ENCODE peak calls at places on chromosomes 5 and 9, in five cellular contexts. V is H9, B is fibroblast of lung, K is HepG2, I is astrocyte. O is an unnamed sample. For H3K27me3, the result is how much of the 10 kb centered on the place peaks cover.

GRCh38 chr5:81878333-81878732 is 93.5 kb upstream of the ATG10 start:
- DNase-seq in K (no peak), B (no peak), V (no peak), I (no peak), O (no peak)

GRCh38 chr9:35060548-35061207 is 11.7 kb downstream of the VCP start:
- DNase-seq in K (no peak), B (no peak), I (no peak), V (no peak), O (no peak)

GRCh38 chr9:18851069-18851468 is 181.9 kb downstream of the SAXO1 start:
- DNase-seq in I (no peak), B (no peak), K (no peak), V (no peak), O (no peak)

GRCh38 chr5:16049766-16050165 is 129.8 kb downstream of the MARCHF11 start:
- DNase-seq in V (no peak), B (no peak), K (no peak), I (peak), O (no peak)

GRCh38 chr9:134227451-134228411 is 63.4 kb upstream of the RNU6ATAC start:
- DNase-seq in K (no peak), B (no peak), V (no peak), I (no peak), O (no peak)

GRCh38 chr5:14168793-14169262 is 25.7 kb downstream of the TRIO start:
- DNase-seq in I (no peak), B (no peak), V (no peak), K (peak), O (no peak)

GRCh38 chr5:153525536-153525935 is 35.1 kb downstream of the GRIA1 start:
- DNase-seq in I (peak), K (no peak), V (no peak), B (no peak), O (no peak)

GRCh38 chr9:107905313-107906027 is 415.9 kb upstream of the KLF4 start:
- DNase-seq in B (peak), K (no peak), V (no peak), I (no peak), O (no peak)

GRCh38 chr5:31502506-31502905 is 29.4 kb downstream of the DROSHA start:
- DNase-seq in V (no peak), B (peak), K (no peak), I (no peak), O (no peak)

GRCh38 chr5:132777209-132778069 is at the start of gene SEPTIN8:
- DNase-seq in K (no peak), I (no peak), B (peak), V (peak), O (no peak)

GRCh38 chr5:17928571-17928970 is 294.3 kb downstream of the TAF11L14 start:
- DNase-seq in I (no peak), B (no peak), K (no peak), V (no peak), O (peak)

GRCh38 chr5:96683392-96683791 is 21.2 kb downstream of the CAST start:
- DNase-seq in V (no peak), K (no peak), I (no peak), B (no peak), O (no peak)

GRCh38 chr5:91110709-91111108 is 272.4 kb downstream of the ARRDC3 start:
- DNase-seq in V (no peak), B (peak), K (no peak), I (no peak), O (no peak)

GRCh38 chr5:54739371-54739770 is 221.8 kb downstream of the SNX18 start:
- DNase-seq in B (no peak), V (no peak), I (no peak), K (no peak), O (no peak)

GRCh38 chr9:131407717-131408195 is 13.9 kb downstream of the PRRC2B start:
- DNase-seq in K (peak), I (no peak), V (peak), B (no peak), O (no peak)

GRCh38 chr9:99023831-99024230 is 80.1 kb downstream of the COL15A1 start:
- DNase-seq in K (no peak), V (no peak), I (no peak), B (peak), O (no peak)

GRCh38 chr9:113011911-113012381 is at the start of gene ZNF883:
- DNase-seq in B (peak), I (peak), K (peak), V (peak), O (no peak)

GRCh38 chr5:52457808-52458207 is 329.9 kb upstream of the ITGA1 start:
- DNase-seq in B (no peak), I (no peak), K (no peak), V (no peak), O (no peak)

GRCh38 chr9:131954299-131954698 is 125.4 kb downstream of the MED27 start:
- DNase-seq in V (no peak), K (no peak), I (no peak), B (no peak), O (no peak)

GRCh38 chr9:88742483-88742882 is 207.5 kb downstream of the NXNL2 start:
- DNase-seq in B (peak), V (no peak), K (no peak), I (peak), O (no peak)

GRCh38 chr5:181133610-181134231 is 2.8 kb upstream of the OR2V1 start:
- DNase-seq in B (peak), I (peak), K (peak), V (no peak), O (peak)

GRCh38 chr5:120375248-120375647 is 88.9 kb upstream of the PRR16 start:
- DNase-seq in V (no peak), K (no peak), B (no peak), I (peak), O (no peak)

GRCh38 chr9:89179535-89179919 is 909 bp upstream of the SHC3 start:
- DNase-seq in V (no peak), K (no peak), I (peak), B (peak), O (no peak)

GRCh38 chr5:149429839-149430721 is 51.0 kb upstream of the IL17B start:
- DNase-seq in I (no peak), V (peak), K (peak), B (peak), O (no peak)

GRCh38 chr5:163434410-163434866 is 3.0 kb upstream of the CCNG1 start:
- DNase-seq in B (no peak), K (no peak), V (no peak), I (peak), O (peak)

GRCh38 chr9:69083321-69083720 is 47.8 kb downstream of the FXN start:
- DNase-seq in K (no peak), V (no peak), B (no peak), I (no peak), O (no peak)

GRCh38 chr5:147835386-147835798 is 3.9 kb upstream of the SPINK1 start:
- DNase-seq in V (no peak), I (peak), B (peak), K (peak), O (no peak)

GRCh38 chr5:190366-191035 is 794 bp upstream of the LRRC14B start:
- DNase-seq in B (no peak), I (no peak), K (no peak), V (no peak), O (no peak)

DNA sequence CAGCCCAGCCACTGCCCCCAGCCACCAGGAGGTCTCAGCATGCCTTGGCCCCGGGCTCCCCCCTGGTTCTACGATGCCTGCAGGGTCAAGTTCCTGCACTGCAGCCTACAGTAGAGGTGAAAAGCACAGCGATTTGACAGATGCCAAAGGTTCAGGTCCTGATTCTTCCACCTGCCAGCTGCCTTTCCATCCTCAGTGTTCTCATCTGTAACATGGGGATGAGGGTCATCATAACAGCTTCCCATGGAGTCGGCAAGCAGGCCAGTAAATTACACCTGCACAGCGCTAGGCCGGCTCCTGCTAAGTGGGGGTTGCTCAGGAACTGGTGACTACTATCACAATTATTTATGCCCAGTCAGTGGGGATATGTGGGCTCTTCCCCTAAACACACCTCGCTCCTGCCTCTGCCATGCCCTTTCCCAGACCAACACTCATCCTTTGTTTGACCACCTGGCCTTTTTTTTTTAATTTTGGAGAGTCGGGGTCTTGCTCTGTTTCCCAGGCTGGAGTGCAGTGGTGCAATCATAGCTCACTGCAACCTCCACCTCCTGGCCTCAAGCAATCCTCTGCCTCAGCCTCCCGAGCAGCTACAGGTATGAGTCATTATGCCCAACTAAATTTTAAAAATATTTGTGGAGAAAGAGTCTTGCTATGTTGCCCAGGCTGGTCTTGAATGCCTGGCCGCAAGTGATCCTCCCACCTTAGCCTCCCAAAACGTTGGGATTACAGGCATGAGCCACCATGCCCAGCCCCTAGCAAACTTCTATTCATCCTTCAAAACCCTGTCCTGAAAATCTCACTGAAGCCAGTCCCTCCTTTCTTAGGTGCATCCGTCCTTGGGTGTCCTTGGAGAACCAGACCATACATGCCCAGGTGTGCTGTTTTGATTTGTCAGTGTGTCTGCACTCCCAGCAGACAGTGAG is 6.4 kb downstream of the ENG start:
- DNase-seq in B (no peak), V (no peak), K (no peak), I (no peak), O (no peak)
- H3K4me2 ChIP-seq in B (peak), V (no peak), K (peak), I (no peak), O (no peak)

DNA sequence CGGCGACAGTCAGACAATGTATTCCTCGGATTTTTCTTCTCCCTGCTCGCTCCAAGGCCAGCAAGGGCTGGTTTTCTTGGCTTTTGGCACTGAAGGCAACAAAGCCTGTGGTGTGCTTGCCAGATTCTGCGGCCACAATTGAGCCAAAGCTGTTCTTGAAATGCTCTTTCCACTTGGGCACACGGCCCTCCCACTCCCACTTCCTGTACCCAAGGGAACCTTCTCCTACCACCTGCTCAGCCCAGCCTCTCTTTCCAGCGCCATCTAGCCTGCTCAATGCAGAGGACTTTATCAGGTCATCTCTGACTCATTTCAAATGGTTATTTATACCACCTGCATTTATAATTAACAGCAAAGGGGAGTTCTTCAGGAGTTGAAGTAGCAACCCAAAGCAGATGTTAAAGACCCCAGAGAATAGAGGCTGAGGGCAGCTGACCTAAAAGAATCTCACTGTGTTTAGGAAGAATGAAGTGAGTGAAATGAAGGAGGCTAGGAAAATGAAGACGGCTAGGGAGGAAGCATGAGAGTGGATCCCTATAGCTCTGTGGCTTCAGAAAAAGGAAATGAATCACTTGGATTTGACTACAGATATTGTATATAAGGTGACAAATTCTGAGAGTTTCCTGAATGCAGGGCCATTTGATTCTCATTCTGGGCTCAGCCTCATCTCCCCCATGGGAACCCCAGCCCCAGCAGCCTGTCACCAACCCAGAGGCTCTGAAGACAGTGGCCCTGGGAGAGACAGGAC is 439.0 kb downstream of the ENC1 start:
- DNase-seq in K (no peak), V (no peak), I (peak), B (no peak), O (no peak)
- H3K9ac ChIP-seq in K (no peak), V (no peak), I (no peak), B (no peak), O (no peak)

GRCh38 chr5:43851741-43852140 is 248.8 kb downstream of the NNT start:
- DNase-seq in V (no peak), I (no peak), K (no peak), B (peak), O (no peak)
- H3K27me3 ChIP-seq in V (under half), I (under half), K (under half), B (under half), O (under half)

GRCh38 chr5:140725799-140726471 is 25.7 kb downstream of the ZMAT2 start:
- DNase-seq in K (peak), I (peak), V (peak), B (peak), O (peak)
- H3K4me2 ChIP-seq in K (peak), I (peak), V (peak), B (peak), O (peak)

GRCh38 chr9:4097490-4097889 is 202.4 kb downstream of the GLIS3 start:
- DNase-seq in B (no peak), K (no peak), I (peak), V (no peak), O (no peak)
- H3K9ac ChIP-seq in B (no peak), K (no peak), I (no peak), V (no peak), O (no peak)

GRCh38 chr5:159097461-159098284 is 2.0 kb downstream of the EBF1 start:
- DNase-seq in V (peak), B (peak), K (no peak), I (peak), O (no peak)

GRCh38 chr5:159095882-159096554 is 3.7 kb downstream of the EBF1 start:
- DNase-seq in I (no peak), B (no peak), V (peak), K (no peak), O (no peak)

GRCh38 chr5:159098285-159099048 is 1.2 kb downstream of the EBF1 start:
- DNase-seq in K (no peak), B (no peak), I (no peak), V (no peak), O (no peak)

GRCh38 chr5:159095218-159095617 is 4.5 kb downstream of the EBF1 start:
- DNase-seq in V (peak), K (no peak), I (no peak), B (no peak), O (no peak)

DNA sequence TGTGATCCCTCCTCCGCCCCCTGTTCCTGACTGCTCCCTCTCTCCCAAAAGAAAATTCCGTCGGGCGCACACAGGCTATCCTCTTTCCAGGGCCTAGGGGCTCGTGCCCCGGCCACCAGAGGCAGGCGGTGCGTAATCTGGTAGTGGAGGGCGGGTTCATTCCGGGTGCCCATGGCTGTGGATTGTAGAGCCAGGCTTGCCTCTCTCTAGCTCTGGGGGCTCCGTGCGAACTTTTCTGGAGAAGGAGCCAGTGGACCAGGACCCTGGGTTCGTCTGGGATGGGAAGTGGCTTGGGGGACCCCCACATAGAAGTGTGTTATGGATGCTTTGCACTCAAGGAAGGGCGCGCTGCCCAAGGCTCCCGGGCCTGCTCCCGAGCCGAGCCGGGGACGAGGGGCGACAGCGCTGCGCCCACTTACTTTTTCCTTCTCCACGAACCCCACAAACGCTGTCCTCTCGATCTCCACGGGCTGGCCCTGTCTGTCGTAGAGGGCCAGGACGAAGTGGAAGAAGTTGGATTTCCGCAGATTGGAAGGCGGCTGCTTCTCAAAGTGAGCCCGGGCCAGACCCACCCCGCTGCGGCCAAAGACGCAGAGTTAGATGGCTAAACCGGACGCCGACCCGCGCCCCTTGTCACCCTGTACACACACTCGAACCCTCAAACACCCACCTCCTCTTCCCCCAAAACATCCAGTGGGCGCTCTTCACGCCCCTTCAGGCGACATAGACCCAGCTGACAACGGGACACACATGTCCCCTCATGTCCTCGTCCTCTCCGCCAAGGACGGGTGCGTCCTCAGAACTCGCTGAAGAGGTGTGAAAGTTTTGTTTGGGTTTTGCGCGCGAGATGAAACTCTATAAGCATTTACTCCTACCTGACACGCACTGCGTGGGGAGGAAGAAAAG is 2.9 kb downstream of the EBF1 start:
- DNase-seq in K (no peak), I (no peak), V (peak), B (no peak), O (no peak)
- H3K27me3 ChIP-seq in K (under half), I (under half), V (half or more), B (under half), O (half or more)

DNA sequence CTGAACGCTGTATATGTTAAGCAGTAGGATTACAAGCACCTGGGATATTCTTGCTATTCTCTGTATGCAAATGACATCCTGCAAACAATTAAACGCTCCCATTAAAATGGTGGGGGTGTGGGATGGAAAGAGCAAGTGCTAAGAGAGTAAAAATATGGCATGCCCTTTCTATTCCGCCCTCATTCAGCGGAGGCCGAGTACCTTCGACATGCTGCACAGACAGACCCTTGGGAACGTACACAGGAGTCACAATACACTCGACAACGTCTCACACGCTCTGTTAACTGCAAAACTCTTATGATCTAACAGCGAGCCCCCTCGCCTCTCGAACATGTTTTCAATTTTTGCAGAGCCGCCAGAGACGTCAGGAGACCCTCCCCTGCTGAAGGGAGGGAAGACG is 322.2 kb downstream of the CEMIP2 start:
- DNase-seq in I (no peak), B (no peak), V (no peak), K (no peak), O (no peak)
- H3K4me2 ChIP-seq in I (peak), B (peak), V (peak), K (peak), O (peak)

DNA sequence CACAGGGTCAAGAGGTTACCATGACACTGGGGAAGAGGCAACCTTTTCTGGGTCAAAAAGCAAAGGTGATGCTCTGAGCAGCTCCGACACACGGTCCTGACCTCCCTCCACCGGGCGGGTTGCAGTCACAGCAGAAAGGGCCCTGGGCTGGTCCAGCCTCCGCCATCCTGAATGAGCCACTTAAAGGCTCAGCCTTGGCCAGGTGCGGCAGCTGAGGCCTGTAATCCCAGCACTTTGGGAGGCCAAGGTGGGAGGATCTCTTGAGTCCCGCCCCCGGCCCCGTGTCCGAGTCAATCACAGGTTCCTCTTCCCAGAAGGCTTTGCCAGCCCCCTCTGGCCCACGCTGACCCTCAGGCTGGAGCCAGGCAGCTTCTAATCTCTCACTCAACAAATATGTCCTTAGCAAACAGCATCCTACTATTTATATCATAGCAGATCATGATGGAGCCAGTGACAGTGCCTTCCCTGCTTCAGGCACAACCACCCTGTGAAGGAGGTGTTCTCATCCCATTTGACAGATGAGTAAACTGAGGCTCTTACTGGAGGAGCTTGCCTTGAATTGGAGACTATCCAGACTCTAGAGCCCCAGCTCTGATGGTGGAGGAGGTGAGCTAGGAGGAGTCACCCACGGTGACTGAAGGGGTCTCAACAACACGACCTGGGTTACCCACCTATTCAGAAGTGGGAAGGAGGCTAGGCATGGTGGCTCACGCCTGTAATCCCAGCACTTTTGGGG is 79.1 kb downstream of the LRSAM1 start:
- DNase-seq in V (no peak), K (no peak), I (no peak), B (no peak), O (no peak)
- H3K9ac ChIP-seq in V (no peak), K (no peak), I (no peak), B (no peak), O (no peak)

DNA sequence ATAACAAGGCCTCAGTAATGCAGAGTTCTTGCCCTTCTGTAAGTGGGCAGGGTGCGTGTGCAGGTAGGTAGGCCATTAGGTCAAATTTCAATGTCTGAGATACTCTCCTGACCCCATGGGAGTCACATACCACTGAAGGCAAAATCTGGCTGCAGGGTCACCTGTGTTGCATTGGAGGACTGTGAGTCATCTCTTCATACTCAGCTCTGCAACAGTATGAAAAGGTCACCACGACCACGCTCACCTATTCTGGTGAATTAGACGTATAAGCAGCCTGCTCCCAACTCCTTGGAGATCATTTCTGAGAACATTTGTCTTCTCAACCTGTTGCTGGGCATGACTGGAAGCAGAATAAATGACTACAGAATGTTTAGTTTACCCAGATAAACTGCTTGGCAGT is 599.8 kb downstream of the PDE4D start:
- DNase-seq in K (no peak), I (peak), V (no peak), B (no peak), O (no peak)
- H3K27me3 ChIP-seq in K (under half), I (under half), V (under half), B (under half), O (under half)

GRCh38 chr5:141613344-141613743 is 5.5 kb downstream of the DIAPH1 start:
- DNase-seq in K (no peak), V (no peak), B (no peak), I (no peak), O (no peak)
- H3K4me2 ChIP-seq in K (no peak), V (no peak), B (no peak), I (no peak), O (no peak)